ENCODE peak calls at places on chromosomes 6 and 20, in seven cellular contexts. V is NCI-H1694 treated with DMSO at 0.1 percent for 48 hours, T is H4, C is hypothalamus, W is activated B cell treated with CpG ODN at 0.5 μM for 24 hours, A is germinal center, K is HFFc6. Z is an unnamed sample.
A peak's percentile ranks its signal among the peaks of the same experiment; 100 is the strongest.

GRCh38 chr6:36120539-36120938 is 9.8 kb upstream of the MAPK13 start:
- DNase-seq in V (no peak), T (no peak), C (no peak), W (no peak), A (peak; percentile 48), K (no peak), Z (no peak)

GRCh38 chr6:111748247-111748647 is 125.0 kb downstream of the FYN start:
- DNase-seq in V (no peak), T (no peak), C (no peak), W (no peak), A (peak; percentile 56), K (no peak), Z (no peak)

GRCh38 chr20:25739615-25740320 is 43.1 kb upstream of the ZNF337 start:
- DNase-seq in V (no peak), T (no peak), C (no peak), W (no peak), A (no peak), K (peak; percentile 41), Z (no peak)

GRCh38 chr6:18154507-18155272 is at the start of gene TPMT:
- DNase-seq in V (no peak), T (no peak), C (no peak), W (no peak), A (no peak), K (no peak), Z (no peak)

GRCh38 chr6:137094411-137095008 is 49.7 kb upstream of the IL20RA start:
- DNase-seq in V (peak; percentile 67), T (peak; percentile 52), C (peak; percentile 67), W (no peak), A (peak; percentile 49), K (peak; percentile 57), Z (peak; percentile 69)

GRCh38 chr6:115947964-115948541 is 112.6 kb downstream of the FRK start:
- DNase-seq in V (no peak), T (no peak), C (no peak), W (no peak), A (no peak), K (no peak), Z (no peak)

GRCh38 chr6:158801655-158802294 is 17.4 kb downstream of the EZR start:
- DNase-seq in V (peak; percentile 29), T (no peak), C (no peak), W (no peak), A (no peak), K (no peak), Z (peak; percentile 65)

GRCh38 chr6:5899216-5900045 is 107.3 kb downstream of the NRN1 start:
- DNase-seq in V (no peak), T (no peak), C (no peak), W (no peak), A (no peak), K (no peak), Z (no peak)

GRCh38 chr20:32987044-32987825 is 17.0 kb downstream of the SUN5 start:
- DNase-seq in V (no peak), T (no peak), C (no peak), W (no peak), A (no peak), K (no peak), Z (no peak)

GRCh38 chr6:18362058-18362561 is 25.0 kb upstream of the RNF144B start:
- DNase-seq in V (no peak), T (peak; percentile 47), C (no peak), W (no peak), A (no peak), K (peak; percentile 86), Z (no peak)

GRCh38 chr20:5216663-5217062 is 89.9 kb downstream of the CDS2 start:
- DNase-seq in V (no peak), T (no peak), C (peak; percentile 17), W (no peak), A (no peak), K (no peak), Z (no peak)

GRCh38 chr6:2563635-2564034 is 187.1 kb downstream of the MYLK4 start:
- DNase-seq in V (no peak), T (peak; percentile 76), C (no peak), W (no peak), A (no peak), K (no peak), Z (no peak)

GRCh38 chr6:46719099-46719498 is 16.1 kb downstream of the PLA2G7 start:
- DNase-seq in V (no peak), T (no peak), C (no peak), W (no peak), A (no peak), K (no peak), Z (no peak)

GRCh38 chr20:62143118-62143975 is at the start of the genes PSMA7 and SS18L1:
- DNase-seq in V (peak; percentile 29), T (peak; percentile 81), C (peak; percentile 82), W (peak; percentile 88), A (peak; percentile 91), K (peak; percentile 66), Z (peak; percentile 90)

GRCh38 chr6:142444800-142445405 is 143.1 kb downstream of the ADGRG6 start:
- DNase-seq in V (no peak), T (no peak), C (no peak), W (no peak), A (no peak), K (no peak), Z (no peak)

GRCh38 chr6:17640477-17640917 is 40.4 kb downstream of the FAM8A1 start:
- DNase-seq in V (no peak), T (no peak), C (no peak), W (no peak), A (no peak), K (no peak), Z (no peak)

GRCh38 chr6:157613011-157613522 is 210.0 kb upstream of the SNX9 start:
- DNase-seq in V (no peak), T (peak; percentile 63), C (no peak), W (no peak), A (no peak), K (peak; percentile 87), Z (no peak)

Z was measured in BE2C.